ENCODE peak calls at places on chromosomes 2 and 18, in four cellular contexts. One of them, this sample, is unnamed.

GRCh38 chr2:114857196-114857595 is 414.8 kb downstream of the DPP10 start:
- DNase-seq in uterus: no peak
- DNase-seq in A549: no peak
- DNase-seq in tibial nerve: no peak
- DNase-seq in this sample: no peak

GRCh38 chr2:134261398-134262131 is 7.7 kb downstream of the MGAT5 start:
- DNase-seq in uterus: no peak
- DNase-seq in tibial nerve: no peak
- DNase-seq in A549: no peak
- DNase-seq in this sample: no peak

GRCh38 chr2:213834331-213834730 is 550.1 kb downstream of the SPAG16 start:
- DNase-seq in A549: peak; percentile 55
- DNase-seq in tibial nerve: no peak
- DNase-seq in uterus: no peak
- DNase-seq in this sample: no peak

GRCh38 chr2:49004046-49004626 is 150.2 kb downstream of the FSHR start:
- DNase-seq in uterus: no peak
- DNase-seq in tibial nerve: no peak
- DNase-seq in A549: no peak
- DNase-seq in this sample: no peak

GRCh38 chr2:11553661-11554429 is 20.0 kb downstream of the GREB1 start:
- DNase-seq in uterus: no peak
- DNase-seq in A549: no peak
- DNase-seq in tibial nerve: no peak
- DNase-seq in this sample: no peak

GRCh38 chr2:11805920-11806319 is 59.5 kb downstream of the LPIN1 start:
- DNase-seq in uterus: no peak
- DNase-seq in tibial nerve: no peak
- DNase-seq in A549: no peak
- DNase-seq in this sample: no peak

GRCh38 chr2:9769171-9770005 is 73.9 kb upstream of the TAF1B start:
- DNase-seq in tibial nerve: no peak
- DNase-seq in uterus: no peak
- DNase-seq in A549: no peak
- DNase-seq in this sample: no peak

GRCh38 chr2:112706170-112706664 is 14.6 kb upstream of the NT5DC4 start:
- DNase-seq in A549: no peak
- DNase-seq in uterus: no peak
- DNase-seq in tibial nerve: no peak
- DNase-seq in this sample: no peak

GRCh38 chr2:45821558-45822271 is 170.2 kb downstream of the PRKCE start:
- DNase-seq in tibial nerve: peak; percentile 68
- DNase-seq in uterus: peak; percentile 88
- DNase-seq in A549: peak; percentile 62
- DNase-seq in this sample: peak; percentile 51

GRCh38 chr2:236763821-236764220 is 194.2 kb downstream of the ACKR3 start:
- DNase-seq in uterus: no peak
- DNase-seq in tibial nerve: no peak
- DNase-seq in A549: no peak
- DNase-seq in this sample: no peak

GRCh38 chr2:43818761-43819160 is 19.9 kb downstream of the ABCG5 start:
- DNase-seq in uterus: no peak
- DNase-seq in tibial nerve: peak; percentile 27
- DNase-seq in A549: peak; percentile 35
- DNase-seq in this sample: no peak

GRCh38 chr2:71277159-71277498 is 50.2 kb upstream of the PAIP2B start:
- DNase-seq in A549: no peak
- DNase-seq in tibial nerve: no peak
- DNase-seq in uterus: no peak
- DNase-seq in this sample: no peak

GRCh38 chr2:71276311-71277158 is 49.6 kb upstream of the PAIP2B start:
- DNase-seq in tibial nerve: peak; percentile 49
- DNase-seq in uterus: peak; percentile 61
- DNase-seq in A549: peak; percentile 93
- DNase-seq in this sample: peak; percentile 19

GRCh38 chr2:71277536-71278103 is 50.7 kb upstream of the PAIP2B start:
- DNase-seq in A549: peak; percentile 62
- DNase-seq in tibial nerve: peak; percentile 10
- DNase-seq in uterus: no peak
- DNase-seq in this sample: no peak

GRCh38 chr2:71275939-71276310 is 49.0 kb upstream of the PAIP2B start:
- DNase-seq in A549: no peak
- DNase-seq in uterus: no peak
- DNase-seq in tibial nerve: no peak
- DNase-seq in this sample: no peak
- TF ChIP-seq CTCF in A549: no peak
- TF ChIP-seq CTCF in uterus: no peak
- TF ChIP-seq CTCF in tibial nerve: no peak
- TF ChIP-seq CTCF in this sample: no peak

GRCh38 chr2:195672674-195673073 is 15.6 kb downstream of the SLC39A10 start:
- DNase-seq in uterus: no peak
- DNase-seq in tibial nerve: no peak
- DNase-seq in A549: no peak
- DNase-seq in this sample: no peak
- TF ChIP-seq CTCF in uterus: no peak
- TF ChIP-seq CTCF in tibial nerve: no peak
- TF ChIP-seq CTCF in A549: no peak
- TF ChIP-seq CTCF in this sample: no peak

DNA sequence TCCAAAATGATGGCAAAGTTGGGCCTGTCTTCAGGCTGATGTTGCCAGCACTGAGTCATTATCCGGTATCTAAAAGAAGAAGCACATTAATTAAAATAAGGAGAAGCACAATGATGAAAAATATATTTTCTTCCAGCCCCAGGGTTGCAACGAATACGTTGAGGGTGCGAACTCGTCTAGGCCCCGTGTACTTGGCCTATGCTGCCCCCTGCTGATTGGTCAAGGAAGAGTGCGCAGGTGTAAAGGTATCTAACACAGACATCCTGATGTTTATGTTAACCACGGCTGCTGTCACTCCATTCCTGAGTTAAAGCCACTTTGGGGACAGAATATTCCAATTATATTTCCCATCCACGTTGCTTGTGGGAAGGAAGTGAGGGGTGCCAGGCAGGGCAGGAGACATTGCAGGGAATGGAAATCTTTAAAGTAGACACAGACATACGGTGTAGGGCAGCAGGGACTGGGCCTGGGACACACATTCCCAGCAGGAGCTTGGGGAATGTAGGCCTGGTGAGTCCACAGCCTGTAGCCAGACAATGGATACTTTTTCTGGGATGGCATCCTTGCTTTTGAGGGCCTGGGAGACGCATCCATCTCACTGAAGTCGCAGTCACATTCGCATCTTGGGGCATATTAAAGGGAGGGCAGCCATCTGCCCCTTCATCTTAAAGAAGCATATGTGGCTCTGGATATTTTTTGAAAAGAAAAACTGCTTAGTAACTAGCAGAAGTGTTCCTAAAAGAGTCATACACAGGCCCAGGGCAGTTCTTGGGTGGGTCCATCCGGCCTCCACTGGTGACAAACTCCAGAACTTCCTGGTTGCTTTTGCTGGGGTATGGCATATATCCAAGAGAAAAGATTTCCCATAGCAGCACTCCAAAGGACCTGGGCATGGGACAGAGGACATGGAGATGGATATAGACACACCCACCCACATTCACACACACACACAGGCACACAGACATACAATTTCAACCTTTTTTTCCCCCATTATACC is 81.9 kb downstream of the CLIP4 start:
- DNase-seq in A549: peak; percentile 79
- DNase-seq in tibial nerve: peak; percentile 80
- DNase-seq in uterus: peak; percentile 52
- DNase-seq in this sample: peak; percentile 13
- TF ChIP-seq CTCF in A549: peak; percentile 92
- TF ChIP-seq CTCF in tibial nerve: peak; percentile 76
- TF ChIP-seq CTCF in uterus: peak; percentile 62
- TF ChIP-seq CTCF in this sample: peak; percentile 77

GRCh38 chr2:239316562-239317465 is 84.0 kb downstream of the HDAC4 start:
- DNase-seq in tibial nerve: peak; percentile 60
- DNase-seq in uterus: peak; percentile 65
- DNase-seq in A549: no peak
- DNase-seq in this sample: peak; percentile 47
- TF ChIP-seq CTCF in tibial nerve: no peak
- TF ChIP-seq CTCF in uterus: no peak
- TF ChIP-seq CTCF in A549: no peak
- TF ChIP-seq CTCF in this sample: peak; percentile 10

DNA sequence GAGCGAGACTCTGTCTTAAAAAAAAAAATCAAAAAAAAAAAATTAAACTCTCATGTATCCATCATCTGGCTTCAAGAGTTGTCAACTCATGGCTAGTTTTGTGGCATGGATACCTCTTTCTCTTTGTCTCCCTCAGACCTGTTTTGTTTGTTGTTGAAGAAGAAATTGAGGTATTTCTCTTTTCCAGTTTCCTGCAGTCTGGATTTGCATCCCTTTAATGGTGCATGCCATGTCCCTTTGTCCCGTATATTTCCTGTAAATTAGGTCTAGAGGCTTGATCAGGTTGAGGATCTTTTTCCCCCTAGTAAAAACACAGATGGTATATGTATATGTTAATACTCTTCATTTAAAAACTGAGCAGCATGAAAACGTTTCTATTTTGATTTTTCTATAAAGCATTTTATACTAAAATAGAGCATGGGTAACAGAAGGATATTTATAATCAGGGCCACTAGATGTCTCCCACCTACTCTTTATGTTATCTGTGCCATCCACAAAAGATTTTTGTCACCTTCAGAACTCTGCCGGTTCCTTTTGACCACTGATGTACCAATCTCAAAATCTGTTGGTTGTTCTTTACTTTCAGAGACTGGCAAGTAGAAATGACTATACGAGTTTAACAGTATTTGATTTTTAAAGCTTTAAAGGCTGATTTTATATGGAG is 80.1 kb downstream of the GALNT1 start:
- DNase-seq in uterus: no peak
- DNase-seq in tibial nerve: no peak
- DNase-seq in A549: no peak
- DNase-seq in this sample: no peak
- TF ChIP-seq CTCF in uterus: no peak
- TF ChIP-seq CTCF in tibial nerve: no peak
- TF ChIP-seq CTCF in A549: peak; percentile 26
- TF ChIP-seq CTCF in this sample: no peak

DNA sequence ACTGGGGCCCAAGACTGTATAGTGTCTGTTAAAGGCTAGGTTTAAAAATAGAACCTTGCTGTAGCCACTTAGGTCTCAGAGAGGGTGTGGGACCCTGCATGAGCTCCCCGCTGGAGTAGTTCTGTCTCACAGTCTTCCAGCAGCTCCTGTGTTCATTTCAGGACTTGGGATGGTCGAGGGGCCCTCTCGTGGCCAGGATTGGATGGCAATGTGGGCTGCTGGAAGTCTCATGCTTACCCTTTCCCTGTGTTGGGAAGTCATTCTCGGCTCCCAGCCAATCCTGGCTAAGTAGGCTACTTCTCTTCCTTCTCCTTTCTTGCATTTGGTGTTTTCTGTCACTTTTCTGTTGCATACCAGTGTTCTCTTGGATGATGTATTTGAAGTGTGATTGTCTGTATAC is 284.0 kb upstream of the GCFC2 start:
- DNase-seq in uterus: no peak
- DNase-seq in tibial nerve: no peak
- DNase-seq in A549: peak; percentile 9
- DNase-seq in this sample: no peak
- TF ChIP-seq CTCF in uterus: no peak
- TF ChIP-seq CTCF in tibial nerve: no peak
- TF ChIP-seq CTCF in A549: no peak
- TF ChIP-seq CTCF in this sample: no peak

GRCh38 chr18:2409906-2410305 is 161.4 kb downstream of the METTL4 start:
- DNase-seq in tibial nerve: no peak
- DNase-seq in A549: no peak
- DNase-seq in uterus: no peak
- DNase-seq in this sample: no peak
- TF ChIP-seq CTCF in tibial nerve: no peak
- TF ChIP-seq CTCF in A549: no peak
- TF ChIP-seq CTCF in uterus: no peak
- TF ChIP-seq CTCF in this sample: no peak

DNA sequence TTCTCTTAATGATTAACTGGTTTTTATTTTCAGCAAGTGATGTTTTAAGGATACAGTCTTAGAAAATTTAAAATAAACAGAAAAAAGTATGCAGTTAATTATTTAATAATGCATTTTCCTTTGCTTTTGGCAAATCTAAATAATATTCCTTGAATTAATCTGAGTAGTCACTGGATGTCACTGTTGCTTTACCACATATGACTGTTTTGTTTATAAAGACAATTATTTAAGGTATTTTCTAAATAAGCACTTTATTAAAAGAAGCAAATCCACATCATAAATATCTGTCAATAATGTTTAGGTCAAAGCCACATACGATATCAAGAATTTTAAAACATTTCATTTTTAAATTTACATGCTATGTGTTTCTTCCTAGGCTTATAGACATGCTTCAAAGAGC is 40.6 kb upstream of the TFPI start:
- DNase-seq in uterus: no peak
- DNase-seq in A549: no peak
- DNase-seq in tibial nerve: no peak
- DNase-seq in this sample: no peak
- TF ChIP-seq CTCF in uterus: no peak
- TF ChIP-seq CTCF in A549: peak; percentile 40
- TF ChIP-seq CTCF in tibial nerve: peak; percentile 7
- TF ChIP-seq CTCF in this sample: peak; percentile 37